ENCODE peak calls at places on chromosome 2, in four cellular contexts. One of them, this sample, is unnamed.

GRCh38 chr2:236617796-236618195 is 48.2 kb downstream of the ACKR3 start:
- DNase-seq in GM04503: no peak
- DNase-seq in NCI-H1092: no peak
- DNase-seq in germinal center: no peak
- DNase-seq in this sample: no peak

GRCh38 chr2:178208817-178209216 is 14.5 kb downstream of the OSBPL6 start:
- DNase-seq in GM04503: no peak
- DNase-seq in germinal center: no peak
- DNase-seq in NCI-H1092: no peak
- DNase-seq in this sample: no peak

GRCh38 chr2:182101263-182101662 is 115.6 kb downstream of the PPP1R1C start:
- DNase-seq in GM04503: no peak
- DNase-seq in germinal center: peak
- DNase-seq in NCI-H1092: no peak
- DNase-seq in this sample: no peak

GRCh38 chr2:179595284-179595683 is 266.1 kb downstream of the ZNF385B start:
- DNase-seq in NCI-H1092: no peak
- DNase-seq in germinal center: no peak
- DNase-seq in GM04503: no peak
- DNase-seq in this sample: no peak

GRCh38 chr2:200703132-200703925 is 108.4 kb upstream of the BZW1 start:
- DNase-seq in NCI-H1092: peak
- DNase-seq in germinal center: no peak
- DNase-seq in GM04503: peak
- DNase-seq in this sample: peak

GRCh38 chr2:150681120-150681796 is 193.8 kb upstream of the RND3 start:
- DNase-seq in NCI-H1092: no peak
- DNase-seq in GM04503: peak
- DNase-seq in germinal center: no peak
- DNase-seq in this sample: peak

GRCh38 chr2:205612661-205613060 is 69.6 kb upstream of the NRP2 start:
- DNase-seq in GM04503: no peak
- DNase-seq in germinal center: no peak
- DNase-seq in NCI-H1092: no peak
- DNase-seq in this sample: no peak

GRCh38 chr2:197205590-197206215 is 104.9 kb downstream of the ANKRD44 start:
- DNase-seq in germinal center: peak
- DNase-seq in GM04503: no peak
- DNase-seq in NCI-H1092: no peak
- DNase-seq in this sample: no peak

GRCh38 chr2:3470166-3470651 is 49.1 kb downstream of the ADI1 start:
- DNase-seq in NCI-H1092: no peak
- DNase-seq in GM04503: peak
- DNase-seq in germinal center: no peak
- DNase-seq in this sample: peak

GRCh38 chr2:27885656-27886055 is 4.5 kb downstream of the RBKS start:
- DNase-seq in GM04503: no peak
- DNase-seq in NCI-H1092: no peak
- DNase-seq in germinal center: no peak
- DNase-seq in this sample: no peak